ENCODE peak calls at places on chromosomes 11 and 22, in five cellular contexts. One of them, this sample, is unnamed.

GRCh38 chr11:108324587-108324986 is 101.7 kb downstream of the ATM start:
- DNase-seq in thoracic aorta: no peak
- DNase-seq in HFF-Myc: no peak
- DNase-seq in omental fat pad: no peak
- DNase-seq in body of pancreas: no peak
- DNase-seq in this sample: no peak

GRCh38 chr11:104892723-104893511 is 5.3 kb downstream of the CASP12 start:
- DNase-seq in HFF-Myc: no peak
- DNase-seq in thoracic aorta: no peak
- DNase-seq in omental fat pad: no peak
- DNase-seq in body of pancreas: no peak
- DNase-seq in this sample: no peak

GRCh38 chr11:112968988-112969714 is 7.9 kb downstream of the NCAM1 start:
- DNase-seq in omental fat pad: no peak
- DNase-seq in thoracic aorta: no peak
- DNase-seq in HFF-Myc: no peak
- DNase-seq in body of pancreas: no peak
- DNase-seq in this sample: no peak

GRCh38 chr11:83475741-83476140 is 189.6 kb upstream of the CCDC90B start:
- DNase-seq in HFF-Myc: no peak
- DNase-seq in body of pancreas: no peak
- DNase-seq in thoracic aorta: no peak
- DNase-seq in omental fat pad: no peak
- DNase-seq in this sample: no peak

GRCh38 chr11:34468209-34468841 is 29.6 kb downstream of the CAT start:
- DNase-seq in thoracic aorta: no peak
- DNase-seq in HFF-Myc: peak
- DNase-seq in body of pancreas: peak
- DNase-seq in omental fat pad: no peak
- DNase-seq in this sample: no peak

GRCh38 chr11:43130616-43131015 is 181.2 kb upstream of the API5 start:
- DNase-seq in thoracic aorta: no peak
- DNase-seq in omental fat pad: no peak
- DNase-seq in body of pancreas: no peak
- DNase-seq in HFF-Myc: no peak
- DNase-seq in this sample: no peak

GRCh38 chr22:43266117-43266516 is 77.1 kb downstream of the SCUBE1 start:
- DNase-seq in body of pancreas: no peak
- DNase-seq in omental fat pad: no peak
- DNase-seq in thoracic aorta: no peak
- DNase-seq in HFF-Myc: no peak
- DNase-seq in this sample: no peak

GRCh38 chr11:16804104-16804947 is 65.9 kb downstream of the C11orf58 start:
- DNase-seq in omental fat pad: no peak
- DNase-seq in thoracic aorta: no peak
- DNase-seq in HFF-Myc: no peak
- DNase-seq in body of pancreas: no peak
- DNase-seq in this sample: no peak

GRCh38 chr22:40044870-40045834 is 50.4 kb downstream of the FAM83F start:
- DNase-seq in omental fat pad: no peak
- DNase-seq in body of pancreas: peak
- DNase-seq in thoracic aorta: no peak
- DNase-seq in HFF-Myc: no peak
- DNase-seq in this sample: peak
- TF ChIP-seq CTCF in omental fat pad: no peak
- TF ChIP-seq CTCF in body of pancreas: no peak
- TF ChIP-seq CTCF in thoracic aorta: no peak
- TF ChIP-seq CTCF in HFF-Myc: no peak
- TF ChIP-seq CTCF in this sample: no peak

DNA sequence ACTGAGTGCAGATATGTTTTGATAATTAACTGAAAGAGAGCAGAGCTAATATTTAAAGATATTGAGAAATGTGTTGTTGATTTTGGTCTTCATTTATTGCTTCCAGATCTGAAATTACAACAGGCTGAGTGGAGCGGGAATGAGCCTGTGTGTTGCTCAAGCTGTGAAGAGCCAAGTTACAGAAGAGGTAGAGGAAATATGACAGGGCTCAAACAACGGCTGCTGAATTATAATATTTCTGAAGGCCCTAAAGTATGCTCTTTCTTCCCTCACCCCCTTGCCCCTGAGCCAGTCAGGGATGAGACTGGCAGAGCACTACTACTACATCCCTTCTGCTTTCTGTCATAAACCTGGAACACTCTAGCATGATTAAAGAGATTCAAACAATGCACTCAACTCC is 115.6 kb downstream of the FANCF start:
- DNase-seq in omental fat pad: no peak
- DNase-seq in HFF-Myc: no peak
- DNase-seq in thoracic aorta: no peak
- DNase-seq in body of pancreas: no peak
- DNase-seq in this sample: no peak
- TF ChIP-seq CTCF in omental fat pad: no peak
- TF ChIP-seq CTCF in HFF-Myc: no peak
- TF ChIP-seq CTCF in thoracic aorta: no peak
- TF ChIP-seq CTCF in body of pancreas: no peak
- TF ChIP-seq CTCF in this sample: no peak

GRCh38 chr11:125750629-125751028 is 4.5 kb downstream of the PATE1 start:
- DNase-seq in HFF-Myc: no peak
- DNase-seq in body of pancreas: no peak
- DNase-seq in omental fat pad: no peak
- DNase-seq in thoracic aorta: no peak
- DNase-seq in this sample: no peak
- TF ChIP-seq CTCF in HFF-Myc: no peak
- TF ChIP-seq CTCF in body of pancreas: no peak
- TF ChIP-seq CTCF in omental fat pad: no peak
- TF ChIP-seq CTCF in thoracic aorta: no peak
- TF ChIP-seq CTCF in this sample: no peak

GRCh38 chr11:64165842-64166635 is at the start of gene MACROD1:
- DNase-seq in omental fat pad: peak
- DNase-seq in HFF-Myc: no peak
- DNase-seq in thoracic aorta: peak
- DNase-seq in body of pancreas: peak
- DNase-seq in this sample: peak

GRCh38 chr11:64164392-64165312 is 1.3 kb downstream of the MACROD1 start:
- DNase-seq in HFF-Myc: no peak
- DNase-seq in omental fat pad: no peak
- DNase-seq in body of pancreas: peak
- DNase-seq in thoracic aorta: no peak
- DNase-seq in this sample: no peak

GRCh38 chr11:64163951-64164350 is 2.0 kb downstream of the MACROD1 start:
- DNase-seq in HFF-Myc: no peak
- DNase-seq in body of pancreas: no peak
- DNase-seq in thoracic aorta: no peak
- DNase-seq in omental fat pad: no peak
- DNase-seq in this sample: no peak

GRCh38 chr11:64161037-64161436 is 4.9 kb downstream of the MACROD1 start:
- DNase-seq in body of pancreas: no peak
- DNase-seq in omental fat pad: no peak
- DNase-seq in thoracic aorta: no peak
- DNase-seq in HFF-Myc: no peak
- DNase-seq in this sample: no peak

GRCh38 chr11:64165482-64165841 is 451 bp downstream of the MACROD1 start:
- DNase-seq in HFF-Myc: no peak
- DNase-seq in omental fat pad: no peak
- DNase-seq in thoracic aorta: no peak
- DNase-seq in body of pancreas: peak
- DNase-seq in this sample: no peak
- TF ChIP-seq CTCF in HFF-Myc: no peak
- TF ChIP-seq CTCF in omental fat pad: no peak
- TF ChIP-seq CTCF in thoracic aorta: no peak
- TF ChIP-seq CTCF in body of pancreas: no peak
- TF ChIP-seq CTCF in this sample: no peak

DNA sequence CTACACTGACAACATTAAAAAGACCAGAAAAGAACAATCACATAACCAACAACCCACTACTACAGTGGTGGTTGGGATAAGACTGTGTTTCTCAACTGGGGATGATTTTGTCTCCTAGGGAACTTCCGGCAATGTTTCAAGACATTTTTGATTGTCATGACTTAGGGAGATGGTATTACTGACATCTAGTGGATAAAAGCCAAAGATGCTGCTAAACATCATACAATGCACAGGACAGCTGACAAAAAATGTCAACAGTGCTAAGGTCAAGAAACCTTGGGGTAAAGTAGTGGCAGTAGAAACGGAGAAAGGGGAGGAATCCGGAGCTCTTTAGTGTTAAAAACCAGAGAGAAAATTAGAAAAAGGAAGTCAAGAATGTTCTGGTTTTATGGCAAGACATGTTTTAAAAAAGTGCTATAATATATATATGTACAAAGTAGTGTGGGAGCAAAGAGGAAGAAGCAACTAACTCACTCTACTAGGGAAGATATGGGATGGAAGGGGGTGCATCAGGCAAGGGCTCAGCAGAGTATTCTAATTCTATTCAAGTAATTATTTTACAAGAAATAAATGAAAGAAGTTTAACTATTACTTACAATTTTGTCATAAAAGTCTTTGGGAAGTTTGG is 37.2 kb downstream of the CKAP5 start:
- DNase-seq in HFF-Myc: no peak
- DNase-seq in thoracic aorta: no peak
- DNase-seq in body of pancreas: no peak
- DNase-seq in omental fat pad: no peak
- DNase-seq in this sample: no peak
- TF ChIP-seq CTCF in HFF-Myc: peak
- TF ChIP-seq CTCF in thoracic aorta: no peak
- TF ChIP-seq CTCF in body of pancreas: no peak
- TF ChIP-seq CTCF in omental fat pad: no peak
- TF ChIP-seq CTCF in this sample: peak

GRCh38 chr11:3021125-3021524 is 29.0 kb upstream of the NAP1L4 start:
- DNase-seq in body of pancreas: peak
- DNase-seq in thoracic aorta: no peak
- DNase-seq in omental fat pad: no peak
- DNase-seq in HFF-Myc: no peak
- DNase-seq in this sample: no peak
- TF ChIP-seq CTCF in body of pancreas: peak
- TF ChIP-seq CTCF in thoracic aorta: no peak
- TF ChIP-seq CTCF in omental fat pad: no peak
- TF ChIP-seq CTCF in HFF-Myc: peak
- TF ChIP-seq CTCF in this sample: peak

DNA sequence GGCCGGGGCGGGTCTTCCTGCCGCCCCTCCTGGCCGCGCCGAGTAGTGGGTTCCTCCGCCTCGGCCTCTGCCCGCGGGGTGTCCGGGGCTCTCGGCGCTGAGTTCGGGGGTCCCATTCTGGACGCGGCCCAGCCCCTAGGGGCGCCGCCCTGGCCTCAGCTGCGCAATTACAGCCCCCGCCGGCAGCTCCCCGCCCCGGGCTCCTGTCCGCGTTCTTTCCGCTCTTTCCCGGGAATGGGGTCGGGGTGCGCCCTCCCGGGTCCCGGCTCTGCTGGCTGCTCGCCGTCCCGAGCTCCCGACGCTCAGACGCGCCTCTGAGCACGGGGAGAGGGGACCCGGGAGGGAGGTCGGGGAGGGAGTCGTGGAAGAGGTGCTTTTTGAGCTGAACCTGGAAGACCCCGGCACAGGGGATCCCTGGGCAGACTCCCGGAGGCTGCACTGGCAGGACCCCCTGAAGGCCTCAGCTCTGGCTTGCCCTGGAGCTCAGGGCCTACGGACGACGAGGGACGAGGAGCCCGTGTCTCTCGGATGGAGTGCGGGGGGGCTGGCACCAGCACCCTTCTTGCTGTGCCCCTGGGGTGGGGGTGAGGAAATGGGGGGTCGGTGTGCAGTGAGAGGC is 543 bp downstream of the TSPAN4 start:
- DNase-seq in thoracic aorta: no peak
- DNase-seq in omental fat pad: no peak
- DNase-seq in body of pancreas: no peak
- DNase-seq in HFF-Myc: no peak
- DNase-seq in this sample: no peak
- TF ChIP-seq CTCF in thoracic aorta: no peak
- TF ChIP-seq CTCF in omental fat pad: no peak
- TF ChIP-seq CTCF in body of pancreas: no peak
- TF ChIP-seq CTCF in HFF-Myc: no peak
- TF ChIP-seq CTCF in this sample: peak

DNA sequence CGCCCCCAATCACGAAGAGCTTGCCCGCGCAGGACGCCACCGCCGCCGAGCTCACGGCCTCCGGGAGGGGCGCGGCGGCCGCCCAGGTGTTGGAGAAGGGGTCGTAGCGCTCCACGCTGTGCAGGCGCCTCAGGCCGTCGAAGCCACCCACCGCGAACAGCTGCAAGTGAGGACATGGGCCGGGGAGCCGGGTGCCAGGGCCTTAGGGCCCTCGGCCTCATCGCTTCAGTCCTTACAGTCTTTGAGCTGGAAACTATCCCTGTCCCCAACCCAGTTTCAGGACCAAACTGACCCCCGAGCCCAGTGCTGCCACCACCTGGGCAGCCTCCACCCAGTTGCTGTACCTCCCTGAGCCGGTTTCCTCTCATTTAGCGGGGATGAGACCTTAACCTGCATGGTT is 7.6 kb downstream of the KLHL35 start:
- DNase-seq in thoracic aorta: no peak
- DNase-seq in HFF-Myc: no peak
- DNase-seq in omental fat pad: no peak
- DNase-seq in body of pancreas: no peak
- DNase-seq in this sample: no peak
- TF ChIP-seq CTCF in thoracic aorta: no peak
- TF ChIP-seq CTCF in HFF-Myc: peak
- TF ChIP-seq CTCF in omental fat pad: no peak
- TF ChIP-seq CTCF in body of pancreas: no peak
- TF ChIP-seq CTCF in this sample: peak

GRCh38 chr22:48517039-48518030 is 1310.3 kb downstream of the BRD1 start:
- DNase-seq in body of pancreas: peak
- DNase-seq in thoracic aorta: no peak
- DNase-seq in HFF-Myc: no peak
- DNase-seq in omental fat pad: no peak
- DNase-seq in this sample: no peak
- TF ChIP-seq CTCF in body of pancreas: peak
- TF ChIP-seq CTCF in thoracic aorta: no peak
- TF ChIP-seq CTCF in HFF-Myc: no peak
- TF ChIP-seq CTCF in omental fat pad: no peak
- TF ChIP-seq CTCF in this sample: peak

GRCh38 chr11:134980819-134981710 is 569.0 kb upstream of the B3GAT1 start:
- DNase-seq in body of pancreas: no peak
- DNase-seq in HFF-Myc: no peak
- DNase-seq in omental fat pad: no peak
- DNase-seq in thoracic aorta: no peak
- DNase-seq in this sample: peak

GRCh38 chr11:134975866-134976265 is 563.8 kb upstream of the B3GAT1 start:
- DNase-seq in body of pancreas: no peak
- DNase-seq in HFF-Myc: no peak
- DNase-seq in thoracic aorta: no peak
- DNase-seq in omental fat pad: no peak
- DNase-seq in this sample: peak

GRCh38 chr11:134976540-134976939 is 564.5 kb upstream of the B3GAT1 start:
- DNase-seq in omental fat pad: no peak
- DNase-seq in body of pancreas: no peak
- DNase-seq in HFF-Myc: no peak
- DNase-seq in thoracic aorta: no peak
- DNase-seq in this sample: no peak

GRCh38 chr11:134981824-134982223 is 569.8 kb upstream of the B3GAT1 start:
- DNase-seq in omental fat pad: no peak
- DNase-seq in body of pancreas: no peak
- DNase-seq in HFF-Myc: no peak
- DNase-seq in thoracic aorta: no peak
- DNase-seq in this sample: peak

GRCh38 chr11:134978388-134979088 is 566.5 kb upstream of the B3GAT1 start:
- DNase-seq in thoracic aorta: no peak
- DNase-seq in omental fat pad: no peak
- DNase-seq in body of pancreas: no peak
- DNase-seq in HFF-Myc: no peak
- DNase-seq in this sample: peak
- TF ChIP-seq CTCF in thoracic aorta: peak
- TF ChIP-seq CTCF in omental fat pad: no peak
- TF ChIP-seq CTCF in body of pancreas: no peak
- TF ChIP-seq CTCF in HFF-Myc: no peak
- TF ChIP-seq CTCF in this sample: peak

This sample was measured in osteocyte.